ENCODE peak calls at places on chromosomes 6 and 20, in six cellular contexts. R, D, B, A, Q and M are unnamed samples.
A peak's percentile ranks its signal among the peaks of the same experiment; 100 is the strongest.

GRCh38 chr20:49347156-49347555 is 69.3 kb upstream of the ZNFX1 start:
- DNase-seq in R (no peak), D (no peak), B (no peak), A (no peak), Q (no peak), M (no peak)

GRCh38 chr20:40728470-40728869 is 39.4 kb upstream of the MAFB start:
- DNase-seq in R (no peak), D (no peak), B (no peak), A (no peak), Q (no peak), M (no peak)

GRCh38 chr6:44096615-44097014 is 30.6 kb downstream of the MRPL14 start:
- DNase-seq in R (peak; percentile 60), D (peak; percentile 81), B (peak; percentile 70), A (peak; percentile 89), Q (peak; percentile 72), M (peak; percentile 62)

GRCh38 chr6:170229851-170230519 is 60.9 kb downstream of the DLL1 start:
- DNase-seq in R (no peak), D (no peak), B (no peak), A (no peak), Q (no peak), M (no peak)

GRCh38 chr20:20872420-20872819 is 160.0 kb upstream of the RALGAPA2 start:
- DNase-seq in R (no peak), D (no peak), B (no peak), A (no peak), Q (no peak), M (no peak)

GRCh38 chr20:35273449-35274171 is 4.3 kb downstream of the MMP24OS start:
- DNase-seq in R (no peak), D (no peak), B (no peak), A (no peak), Q (no peak), M (no peak)

GRCh38 chr20:51446656-51447055 is 95.9 kb downstream of the NFATC2 start:
- DNase-seq in R (peak; percentile 37), D (no peak), B (no peak), A (no peak), Q (peak; percentile 86), M (peak; percentile 14)

GRCh38 chr20:50274570-50275430 is 84.2 kb downstream of the CEBPB start:
- DNase-seq in R (no peak), D (no peak), B (no peak), A (peak; percentile 40), Q (no peak), M (no peak)

GRCh38 chr6:166145751-166146150 is 21.9 kb downstream of the TBXT start:
- DNase-seq in R (peak; percentile 66), D (no peak), B (no peak), A (no peak), Q (no peak), M (no peak)

GRCh38 chr6:137745321-137745720 is 121.7 kb upstream of the TNFAIP3 start:
- DNase-seq in R (peak; percentile 53), D (no peak), B (no peak), A (no peak), Q (no peak), M (no peak)

GRCh38 chr6:23647045-23647444 is 479.0 kb upstream of the NRSN1 start:
- DNase-seq in R (no peak), D (no peak), B (no peak), A (no peak), Q (no peak), M (no peak)

GRCh38 chr6:2344319-2344905 is 99.0 kb upstream of the GMDS start:
- DNase-seq in R (no peak), D (no peak), B (no peak), A (no peak), Q (no peak), M (no peak)

GRCh38 chr6:85726206-85726605 is 83.5 kb upstream of the SYNCRIP start:
- DNase-seq in R (no peak), D (no peak), B (no peak), A (no peak), Q (no peak), M (no peak)

GRCh38 chr6:144416244-144416643 is 131.1 kb downstream of the UTRN start:
- DNase-seq in R (no peak), D (no peak), B (no peak), A (no peak), Q (no peak), M (no peak)

GRCh38 chr6:106966229-106966628 is 8.3 kb downstream of the CD24 start:
- DNase-seq in R (no peak), D (no peak), B (no peak), A (no peak), Q (no peak), M (no peak)

GRCh38 chr20:58019027-58019849 is 209.2 kb downstream of the ANKRD60 start:
- DNase-seq in R (no peak), D (no peak), B (no peak), A (no peak), Q (peak; percentile 12), M (no peak)

GRCh38 chr6:46969206-46969605 is 47.5 kb upstream of the ADGRF5 start:
- DNase-seq in R (no peak), D (no peak), B (no peak), A (no peak), Q (no peak), M (no peak)

GRCh38 chr6:148343028-148343374 is 363 bp downstream of the SASH1 start:
- DNase-seq in R (no peak), D (no peak), B (no peak), A (peak; percentile 32), Q (no peak), M (no peak)

GRCh38 chr6:129312865-129313264 is 397.1 kb downstream of the ARHGAP18 start:
- DNase-seq in R (peak; percentile 57), D (no peak), B (no peak), A (no peak), Q (peak; percentile 78), M (no peak)

GRCh38 chr6:63521475-63522210 is 50.6 kb upstream of the LOC128125822 start:
- DNase-seq in R (no peak), D (no peak), B (no peak), A (no peak), Q (no peak), M (no peak)

GRCh38 chr6:143745160-143746133 is 67.7 kb downstream of the PHACTR2 start:
- DNase-seq in R (peak; percentile 39), D (no peak), B (no peak), A (peak; percentile 79), Q (peak; percentile 76), M (no peak)

GRCh38 chr6:147063469-147064031 is 140.7 kb upstream of the STXBP5 start:
- DNase-seq in R (peak; percentile 73), D (no peak), B (no peak), A (no peak), Q (peak; percentile 89), M (no peak)

GRCh38 chr20:5844063-5844681 is 94.0 kb downstream of the SHLD1 start:
- DNase-seq in R (peak; percentile 50), D (peak; percentile 85), B (no peak), A (no peak), Q (peak; percentile 28), M (no peak)

GRCh38 chr6:117818449-117818848 is 88.6 kb upstream of the SLC35F1 start:
- DNase-seq in R (no peak), D (peak; percentile 12), B (no peak), A (no peak), Q (no peak), M (no peak)

GRCh38 chr6:117817499-117817898 is 89.6 kb upstream of the SLC35F1 start:
- DNase-seq in R (no peak), D (peak; percentile 14), B (no peak), A (no peak), Q (no peak), M (no peak)

DNA sequence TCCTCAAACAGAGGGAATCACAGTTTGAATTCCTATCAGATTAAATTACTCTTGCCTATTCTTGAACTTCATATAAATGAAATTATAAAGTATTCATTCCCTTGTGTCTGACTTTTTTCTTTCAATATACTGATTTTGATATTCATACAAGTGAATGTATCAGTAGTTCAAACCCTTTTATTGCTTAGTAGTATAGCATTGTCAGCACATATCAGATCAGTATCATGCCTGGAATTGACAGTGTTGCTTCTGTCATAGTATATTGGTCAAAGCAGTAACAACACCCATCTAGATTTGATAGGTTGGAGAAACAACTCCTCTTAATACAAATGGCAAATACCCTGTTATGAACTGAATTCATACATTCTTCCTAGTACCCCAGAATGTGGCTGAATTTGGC is 89.1 kb upstream of the SLC35F1 start:
- DNase-seq in R (no peak), D (no peak), B (no peak), A (no peak), Q (no peak), M (no peak)
- TF ChIP-seq CTCF in R (no peak), D (no peak), B (no peak), A (no peak), Q (no peak), M (no peak)

GRCh38 chr6:12603711-12604049 is 112.9 kb upstream of the PHACTR1 start:
- DNase-seq in R (no peak), D (no peak), B (no peak), A (no peak), Q (no peak), M (no peak)
- TF ChIP-seq CTCF in R (no peak), D (no peak), B (no peak), A (no peak), Q (no peak), M (peak; percentile 32)

DNA sequence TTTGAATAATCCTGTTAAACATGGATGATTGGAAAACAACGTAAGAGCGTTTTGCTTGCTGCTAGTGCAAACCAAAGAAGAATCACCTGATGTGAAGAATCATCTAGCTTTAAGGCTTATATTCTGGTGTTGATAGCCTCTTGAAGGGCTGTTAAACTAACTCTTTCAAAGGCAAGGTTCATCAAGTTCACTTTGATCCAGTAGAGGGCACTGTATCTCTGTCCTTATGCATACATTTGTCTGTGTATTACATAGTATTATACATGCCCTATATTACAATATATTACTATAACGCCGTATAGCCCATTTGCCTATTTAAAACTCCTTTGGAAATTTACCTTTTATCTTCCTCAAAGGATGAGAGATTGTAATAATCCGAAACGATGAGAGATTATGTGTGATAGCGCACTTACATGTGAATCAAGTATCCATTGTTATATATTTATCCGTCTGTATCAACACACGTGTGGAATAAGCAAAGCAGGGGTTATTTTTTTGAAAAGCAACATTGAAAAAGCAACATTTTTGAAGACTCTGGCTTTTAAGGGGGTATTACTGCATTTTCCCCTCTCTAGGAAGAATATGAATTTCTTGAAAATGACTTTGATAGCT is 50.8 kb upstream of the NRN1 start:
- DNase-seq in R (peak; percentile 69), D (peak; percentile 73), B (no peak), A (peak; percentile 58), Q (no peak), M (no peak)
- TF ChIP-seq CTCF in R (peak; percentile 55), D (peak; percentile 57), B (peak; percentile 70), A (no peak), Q (no peak), M (peak; percentile 77)

GRCh38 chr6:101226677-101227135 is 166.8 kb upstream of the GRIK2 start:
- DNase-seq in R (peak; percentile 54), D (peak; percentile 42), B (no peak), A (peak; percentile 21), Q (peak; percentile 3), M (peak; percentile 10)
- TF ChIP-seq CTCF in R (peak; percentile 19), D (peak; percentile 33), B (peak; percentile 36), A (no peak), Q (peak; percentile 32), M (peak; percentile 54)

DNA sequence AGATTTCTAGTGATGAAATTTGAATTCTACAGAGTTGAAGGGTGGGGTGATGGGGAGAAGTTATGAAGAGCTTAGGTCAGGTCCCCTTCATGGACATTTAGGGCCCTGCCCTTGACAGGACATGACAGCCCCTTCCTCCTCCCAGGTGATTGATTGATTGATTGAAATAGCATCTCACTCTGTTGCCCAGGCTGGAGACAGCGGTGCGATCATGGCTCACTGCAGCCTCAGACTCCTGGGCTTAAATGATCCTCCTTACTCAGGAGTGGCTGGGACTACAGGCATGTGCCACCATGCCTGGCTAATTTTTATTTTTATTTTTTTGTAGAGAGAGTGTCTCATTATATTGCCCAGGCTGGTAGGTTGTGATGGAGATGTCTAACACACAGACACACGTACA is 174.0 kb upstream of the RNF24 start:
- DNase-seq in R (no peak), D (no peak), B (no peak), A (no peak), Q (no peak), M (no peak)
- TF ChIP-seq CTCF in R (no peak), D (no peak), B (no peak), A (no peak), Q (no peak), M (no peak)